ENCODE peak calls at places on chromosomes 1 and 21, in nine cellular contexts. One of them, this sample, is unnamed.

GRCh38 chr1:155729031-155729898 is 40.4 kb downstream of the DAP3 start:
- DNase-seq in transverse colon: peak; percentile 46
- DNase-seq in lung: peak; percentile 51
- DNase-seq in GM23338: peak; percentile 93
- DNase-seq in heart right ventricle: no peak
- DNase-seq in stomach: peak; percentile 60
- DNase-seq in cardiac muscle cell: peak; percentile 70
- DNase-seq in hepatocyte: peak; percentile 84
- DNase-seq in SK-N-SH: peak; percentile 55
- DNase-seq in this sample: peak; percentile 23

GRCh38 chr1:21077085-21077484 is 99.6 kb downstream of the EIF4G3 start:
- DNase-seq in transverse colon: no peak
- DNase-seq in SK-N-SH: no peak
- DNase-seq in heart right ventricle: no peak
- DNase-seq in stomach: no peak
- DNase-seq in cardiac muscle cell: no peak
- DNase-seq in lung: no peak
- DNase-seq in hepatocyte: no peak
- DNase-seq in GM23338: no peak
- DNase-seq in this sample: no peak

GRCh38 chr1:245683377-245683716 is 528.6 kb downstream of the KIF26B start:
- DNase-seq in transverse colon: no peak
- DNase-seq in stomach: peak; percentile 13
- DNase-seq in cardiac muscle cell: peak; percentile 32
- DNase-seq in lung: no peak
- DNase-seq in heart right ventricle: no peak
- DNase-seq in hepatocyte: no peak
- DNase-seq in SK-N-SH: no peak
- DNase-seq in GM23338: no peak
- DNase-seq in this sample: no peak

GRCh38 chr1:212457740-212458338 is 25.1 kb downstream of the NENF start:
- DNase-seq in GM23338: peak; percentile 93
- DNase-seq in cardiac muscle cell: peak; percentile 68
- DNase-seq in stomach: peak; percentile 39
- DNase-seq in SK-N-SH: peak; percentile 61
- DNase-seq in heart right ventricle: no peak
- DNase-seq in hepatocyte: peak; percentile 60
- DNase-seq in lung: peak; percentile 51
- DNase-seq in transverse colon: peak; percentile 52
- DNase-seq in this sample: no peak

GRCh38 chr21:42556476-42556875 is 42.8 kb downstream of the SLC37A1 start:
- DNase-seq in stomach: no peak
- DNase-seq in lung: no peak
- DNase-seq in cardiac muscle cell: no peak
- DNase-seq in hepatocyte: no peak
- DNase-seq in heart right ventricle: no peak
- DNase-seq in GM23338: no peak
- DNase-seq in transverse colon: peak; percentile 4
- DNase-seq in SK-N-SH: no peak
- DNase-seq in this sample: peak; percentile 19

GRCh38 chr1:223175032-223175431 is 32.0 kb upstream of the TLR5 start:
- DNase-seq in stomach: no peak
- DNase-seq in cardiac muscle cell: peak; percentile 67
- DNase-seq in transverse colon: no peak
- DNase-seq in SK-N-SH: no peak
- DNase-seq in GM23338: peak; percentile 53
- DNase-seq in heart right ventricle: no peak
- DNase-seq in hepatocyte: peak; percentile 42
- DNase-seq in lung: no peak
- DNase-seq in this sample: no peak

GRCh38 chr1:58409826-58410225 is 136.7 kb downstream of the OMA1 start:
- DNase-seq in transverse colon: no peak
- DNase-seq in SK-N-SH: no peak
- DNase-seq in stomach: no peak
- DNase-seq in GM23338: no peak
- DNase-seq in heart right ventricle: no peak
- DNase-seq in lung: no peak
- DNase-seq in hepatocyte: no peak
- DNase-seq in cardiac muscle cell: no peak
- DNase-seq in this sample: no peak

GRCh38 chr1:11749203-11749689 is 12.7 kb upstream of the C1orf167 start:
- DNase-seq in cardiac muscle cell: peak; percentile 37
- DNase-seq in hepatocyte: peak; percentile 43
- DNase-seq in stomach: peak; percentile 55
- DNase-seq in GM23338: peak; percentile 74
- DNase-seq in SK-N-SH: peak; percentile 59
- DNase-seq in lung: no peak
- DNase-seq in transverse colon: peak; percentile 47
- DNase-seq in heart right ventricle: peak; percentile 43
- DNase-seq in this sample: no peak

GRCh38 chr1:1826356-1827088 is 48.3 kb upstream of the NADK start:
- DNase-seq in hepatocyte: no peak
- DNase-seq in GM23338: no peak
- DNase-seq in transverse colon: no peak
- DNase-seq in cardiac muscle cell: no peak
- DNase-seq in heart right ventricle: no peak
- DNase-seq in SK-N-SH: no peak
- DNase-seq in stomach: no peak
- DNase-seq in lung: no peak
- DNase-seq in this sample: no peak

GRCh38 chr1:77888071-77888428 is 374 bp upstream of the NEXN start:
- DNase-seq in hepatocyte: peak; percentile 66
- DNase-seq in stomach: no peak
- DNase-seq in SK-N-SH: no peak
- DNase-seq in heart right ventricle: no peak
- DNase-seq in GM23338: no peak
- DNase-seq in lung: peak; percentile 32
- DNase-seq in cardiac muscle cell: no peak
- DNase-seq in transverse colon: no peak
- DNase-seq in this sample: no peak

GRCh38 chr1:1430114-1430982 is 5.1 kb upstream of the VWA1 start:
- DNase-seq in hepatocyte: peak; percentile 74
- DNase-seq in stomach: peak; percentile 81
- DNase-seq in GM23338: peak; percentile 74
- DNase-seq in transverse colon: no peak
- DNase-seq in cardiac muscle cell: peak; percentile 36
- DNase-seq in lung: peak; percentile 63
- DNase-seq in heart right ventricle: peak; percentile 89
- DNase-seq in SK-N-SH: peak; percentile 69
- DNase-seq in this sample: peak; percentile 76

GRCh38 chr1:159214149-159214760 is 9.6 kb downstream of the ACKR1 start:
- DNase-seq in transverse colon: peak; percentile 20
- DNase-seq in cardiac muscle cell: peak; percentile 62
- DNase-seq in heart right ventricle: no peak
- DNase-seq in lung: no peak
- DNase-seq in stomach: peak; percentile 35
- DNase-seq in GM23338: peak; percentile 75
- DNase-seq in SK-N-SH: peak; percentile 65
- DNase-seq in hepatocyte: peak; percentile 68
- DNase-seq in this sample: peak; percentile 25

GRCh38 chr1:90717665-90718410 is 736 bp upstream of the BARHL2 start:
- DNase-seq in stomach: no peak
- DNase-seq in hepatocyte: peak; percentile 51
- DNase-seq in SK-N-SH: peak; percentile 83
- DNase-seq in lung: no peak
- DNase-seq in transverse colon: peak; percentile 42
- DNase-seq in GM23338: peak; percentile 89
- DNase-seq in cardiac muscle cell: peak; percentile 73
- DNase-seq in heart right ventricle: no peak
- DNase-seq in this sample: no peak

GRCh38 chr1:15257309-15257708 is 10.3 kb downstream of the FHAD1 start:
- DNase-seq in heart right ventricle: no peak
- DNase-seq in cardiac muscle cell: no peak
- DNase-seq in GM23338: no peak
- DNase-seq in SK-N-SH: no peak
- DNase-seq in lung: no peak
- DNase-seq in hepatocyte: no peak
- DNase-seq in transverse colon: no peak
- DNase-seq in stomach: no peak
- DNase-seq in this sample: no peak

GRCh38 chr1:15252547-15252835 is 5.5 kb downstream of the FHAD1 start:
- DNase-seq in GM23338: no peak
- DNase-seq in stomach: no peak
- DNase-seq in transverse colon: no peak
- DNase-seq in hepatocyte: no peak
- DNase-seq in heart right ventricle: no peak
- DNase-seq in lung: no peak
- DNase-seq in SK-N-SH: no peak
- DNase-seq in cardiac muscle cell: no peak
- DNase-seq in this sample: no peak

GRCh38 chr1:15256584-15256983 is 9.6 kb downstream of the FHAD1 start:
- DNase-seq in stomach: no peak
- DNase-seq in cardiac muscle cell: no peak
- DNase-seq in SK-N-SH: no peak
- DNase-seq in transverse colon: no peak
- DNase-seq in heart right ventricle: no peak
- DNase-seq in GM23338: no peak
- DNase-seq in hepatocyte: no peak
- DNase-seq in lung: no peak
- DNase-seq in this sample: no peak

GRCh38 chr1:15254521-15254920 is 7.5 kb downstream of the FHAD1 start:
- DNase-seq in lung: no peak
- DNase-seq in hepatocyte: no peak
- DNase-seq in stomach: no peak
- DNase-seq in SK-N-SH: no peak
- DNase-seq in GM23338: no peak
- DNase-seq in heart right ventricle: no peak
- DNase-seq in cardiac muscle cell: no peak
- DNase-seq in transverse colon: no peak
- DNase-seq in this sample: no peak

GRCh38 chr1:15255582-15256149 is 8.6 kb downstream of the FHAD1 start:
- DNase-seq in GM23338: no peak
- DNase-seq in lung: no peak
- DNase-seq in stomach: no peak
- DNase-seq in cardiac muscle cell: no peak
- DNase-seq in heart right ventricle: no peak
- DNase-seq in hepatocyte: no peak
- DNase-seq in transverse colon: no peak
- DNase-seq in SK-N-SH: no peak
- DNase-seq in this sample: no peak
- H3K27me3 ChIP-seq in GM23338: no peaks in the 10 kb centered on the region
- H3K27me3 ChIP-seq in lung: no peaks in the 10 kb centered on the region
- H3K27me3 ChIP-seq in stomach: no peaks in the 10 kb centered on the region
- H3K27me3 ChIP-seq in cardiac muscle cell: no peaks in the 10 kb centered on the region
- H3K27me3 ChIP-seq in heart right ventricle: peaks cover 3% of the 10 kb centered on the region
- H3K27me3 ChIP-seq in hepatocyte: peaks cover 1% of the 10 kb centered on the region
- H3K27me3 ChIP-seq in transverse colon: no peaks in the 10 kb centered on the region
- H3K27me3 ChIP-seq in SK-N-SH: no peaks in the 10 kb centered on the region
- H3K27me3 ChIP-seq in this sample: no peaks in the 10 kb centered on the region

DNA sequence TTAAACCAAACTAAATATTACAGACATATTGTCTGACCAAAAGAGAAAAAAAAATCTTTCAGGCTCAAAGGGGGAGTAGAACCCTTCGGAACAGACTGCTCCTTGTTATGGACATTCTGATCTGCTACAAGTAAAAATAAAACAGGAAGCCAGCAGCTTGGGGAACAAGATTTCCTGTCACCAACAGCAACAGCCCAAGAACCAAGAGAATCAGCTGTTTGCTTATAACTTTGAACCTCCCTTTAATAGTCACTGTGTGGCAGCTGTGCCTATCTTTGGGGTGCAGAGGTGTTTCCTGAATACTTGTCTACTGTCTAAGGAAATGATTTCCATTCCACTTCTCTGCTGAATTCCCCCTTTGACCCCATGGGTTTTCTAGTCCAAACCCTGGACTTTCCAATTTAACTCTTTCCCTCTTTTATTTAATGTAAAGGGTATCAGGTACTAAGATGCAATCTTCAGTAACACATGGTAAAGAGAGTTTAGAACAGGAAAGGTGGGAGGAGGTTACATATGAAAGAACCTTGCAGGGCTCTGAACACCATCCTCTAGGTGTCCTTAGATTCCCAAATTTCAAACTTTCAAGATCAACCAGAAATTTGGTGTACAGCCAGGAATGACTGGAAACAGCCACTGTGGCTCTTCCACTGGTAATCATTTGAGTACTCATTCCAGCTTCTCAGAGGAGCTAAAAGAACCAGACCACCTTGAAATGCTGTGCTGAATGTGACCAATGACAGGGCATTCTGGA is 38.7 kb downstream of the GPR3 start:
- DNase-seq in lung: no peak
- DNase-seq in GM23338: no peak
- DNase-seq in transverse colon: no peak
- DNase-seq in SK-N-SH: no peak
- DNase-seq in stomach: no peak
- DNase-seq in hepatocyte: no peak
- DNase-seq in heart right ventricle: no peak
- DNase-seq in cardiac muscle cell: no peak
- DNase-seq in this sample: no peak
- H3K4me1 ChIP-seq in lung: peaks cover 26% of the 10 kb centered on the region
- H3K4me1 ChIP-seq in GM23338: peaks cover 42% of the 10 kb centered on the region
- H3K4me1 ChIP-seq in transverse colon: peaks cover 90% of the 10 kb centered on the region
- H3K4me1 ChIP-seq in SK-N-SH: peaks cover 1% of the 10 kb centered on the region
- H3K4me1 ChIP-seq in stomach: peaks cover 62% of the 10 kb centered on the region
- H3K4me1 ChIP-seq in hepatocyte: peaks cover 44% of the 10 kb centered on the region
- H3K4me1 ChIP-seq in heart right ventricle: peaks cover 90% of the 10 kb centered on the region
- H3K4me1 ChIP-seq in cardiac muscle cell: peaks cover 63% of the 10 kb centered on the region
- H3K4me1 ChIP-seq in this sample: peaks cover 18% of the 10 kb centered on the region

DNA sequence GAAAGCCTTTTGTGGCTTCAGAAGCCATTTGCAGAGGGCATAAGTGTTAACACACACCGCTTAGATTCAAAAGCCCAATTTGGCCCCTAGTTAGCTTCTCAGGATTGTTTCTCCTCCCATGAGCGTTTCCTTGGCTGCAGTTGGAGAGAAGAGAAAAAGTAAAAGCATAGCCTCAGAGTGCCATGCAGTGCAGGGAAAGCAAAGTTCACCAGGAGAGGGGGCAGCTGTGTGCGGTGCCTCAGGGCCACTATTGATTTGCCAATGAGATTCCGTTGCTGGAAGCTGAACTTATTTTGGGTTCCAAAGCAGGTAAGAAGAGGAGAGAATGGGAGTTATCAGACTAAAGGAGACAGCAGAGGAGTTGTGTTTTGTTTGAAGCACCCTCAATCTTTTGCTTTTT is 102.4 kb downstream of the SELENOF start:
- DNase-seq in SK-N-SH: no peak
- DNase-seq in hepatocyte: no peak
- DNase-seq in cardiac muscle cell: no peak
- DNase-seq in heart right ventricle: no peak
- DNase-seq in GM23338: peak; percentile 67
- DNase-seq in stomach: no peak
- DNase-seq in transverse colon: no peak
- DNase-seq in lung: no peak
- DNase-seq in this sample: no peak
- TF ChIP-seq CTCF in SK-N-SH: no peak
- TF ChIP-seq CTCF in hepatocyte: no peak
- TF ChIP-seq CTCF in cardiac muscle cell: no peak
- TF ChIP-seq CTCF in heart right ventricle: no peak
- TF ChIP-seq CTCF in GM23338: peak; percentile 72
- TF ChIP-seq CTCF in stomach: no peak
- TF ChIP-seq CTCF in transverse colon: no peak
- TF ChIP-seq CTCF in lung: no peak
- TF ChIP-seq CTCF in this sample: no peak

DNA sequence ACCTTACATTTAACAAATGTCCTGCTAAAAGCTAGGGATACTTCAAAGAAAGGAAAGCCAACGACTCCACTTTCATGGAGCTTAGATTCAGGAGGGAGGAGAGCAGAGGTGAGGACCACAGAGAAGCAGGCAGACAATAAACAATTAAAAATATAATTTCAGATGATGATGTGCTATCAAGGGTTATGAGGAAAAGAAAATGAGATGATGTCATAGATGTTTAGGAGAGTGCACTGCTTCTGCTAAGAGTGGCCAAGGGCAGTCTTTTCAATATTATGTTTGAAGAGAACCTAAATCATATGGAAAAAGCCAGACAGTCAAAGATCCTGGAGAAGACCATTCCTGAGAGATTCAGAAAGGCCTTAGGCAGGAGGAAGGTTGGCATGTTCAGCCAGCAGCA is 66.6 kb upstream of the HOOK1 start:
- DNase-seq in stomach: no peak
- DNase-seq in transverse colon: no peak
- DNase-seq in cardiac muscle cell: no peak
- DNase-seq in GM23338: no peak
- DNase-seq in heart right ventricle: no peak
- DNase-seq in lung: peak; percentile 4
- DNase-seq in hepatocyte: no peak
- DNase-seq in SK-N-SH: no peak
- DNase-seq in this sample: no peak
- H3K27me3 ChIP-seq in stomach: no peaks in the 10 kb centered on the region
- H3K27me3 ChIP-seq in transverse colon: no peaks in the 10 kb centered on the region
- H3K27me3 ChIP-seq in cardiac muscle cell: no peaks in the 10 kb centered on the region
- H3K27me3 ChIP-seq in GM23338: no peaks in the 10 kb centered on the region
- H3K27me3 ChIP-seq in heart right ventricle: no peaks in the 10 kb centered on the region
- H3K27me3 ChIP-seq in lung: no peaks in the 10 kb centered on the region
- H3K27me3 ChIP-seq in hepatocyte: no peaks in the 10 kb centered on the region
- H3K27me3 ChIP-seq in SK-N-SH: no peaks in the 10 kb centered on the region
- H3K27me3 ChIP-seq in this sample: no peaks in the 10 kb centered on the region

This sample was measured in breast epithelium.